ENCODE peak calls at places on chromosome 10, in four cellular contexts. U is gastrocnemius medialis, N is tibial nerve, K is suprapubic skin. V is an unnamed sample.
A peak's percentile ranks its signal among the peaks of the same experiment; 100 is the strongest.

GRCh38 chr10:118445535-118445934 is 103.4 kb upstream of the FAM204A start:
- DNase-seq in U (no peak), N (no peak), K (no peak), V (no peak)

GRCh38 chr10:51244739-51245138 is 170.5 kb downstream of the PRKG1 start:
- DNase-seq in U (no peak), N (no peak), K (no peak), V (no peak)

GRCh38 chr10:117444497-117445040 is 69.3 kb upstream of the PDZD8 start:
- DNase-seq in U (no peak), N (no peak), K (no peak), V (no peak)

GRCh38 chr10:28554952-28555351 is 22.0 kb downstream of the WAC start:
- DNase-seq in U (no peak), N (no peak), K (no peak), V (no peak)

GRCh38 chr10:89867964-89868363 is 166.6 kb downstream of the KIF20B start:
- DNase-seq in U (no peak), N (no peak), K (no peak), V (no peak)

GRCh38 chr10:62853710-62854109 is 37.5 kb upstream of the EGR2 start:
- DNase-seq in U (no peak), N (no peak), K (no peak), V (no peak)

GRCh38 chr10:48199580-48200377 is 74.7 kb downstream of the FRMPD2 start:
- DNase-seq in U (no peak), N (peak; percentile 24), K (no peak), V (no peak)

GRCh38 chr10:70679498-70679897 is 7.2 kb downstream of the ADAMTS14 start:
- DNase-seq in U (no peak), N (peak; percentile 35), K (no peak), V (no peak)

GRCh38 chr10:90028312-90028711 is 326.9 kb downstream of the KIF20B start:
- DNase-seq in U (no peak), N (no peak), K (no peak), V (no peak)

GRCh38 chr10:122171270-122171669 is 99.8 kb upstream of the BTBD16 start:
- DNase-seq in U (no peak), N (no peak), K (no peak), V (no peak)

GRCh38 chr10:87864497-87865059 is 1.2 kb downstream of the PTEN start:
- DNase-seq in U (no peak), N (no peak), K (no peak), V (no peak)

GRCh38 chr10:131107970-131108369 is 203.6 kb downstream of the TCERG1L start:
- DNase-seq in U (no peak), N (no peak), K (no peak), V (no peak)

GRCh38 chr10:77922551-77923179 is 3.9 kb downstream of the DLG5 start:
- DNase-seq in U (no peak), N (no peak), K (no peak), V (no peak)

GRCh38 chr10:77925795-77926565 is 575 bp downstream of the DLG5 start:
- DNase-seq in U (peak; percentile 67), N (peak; percentile 8), K (peak; percentile 85), V (peak; percentile 56)

GRCh38 chr10:77926566-77927342 is at the start of gene DLG5:
- DNase-seq in U (peak; percentile 43), N (peak; percentile 40), K (peak; percentile 85), V (peak; percentile 79)

GRCh38 chr10:77927343-77928256 is 1.0 kb upstream of the DLG5 start:
- DNase-seq in U (no peak), N (no peak), K (no peak), V (no peak)

DNA sequence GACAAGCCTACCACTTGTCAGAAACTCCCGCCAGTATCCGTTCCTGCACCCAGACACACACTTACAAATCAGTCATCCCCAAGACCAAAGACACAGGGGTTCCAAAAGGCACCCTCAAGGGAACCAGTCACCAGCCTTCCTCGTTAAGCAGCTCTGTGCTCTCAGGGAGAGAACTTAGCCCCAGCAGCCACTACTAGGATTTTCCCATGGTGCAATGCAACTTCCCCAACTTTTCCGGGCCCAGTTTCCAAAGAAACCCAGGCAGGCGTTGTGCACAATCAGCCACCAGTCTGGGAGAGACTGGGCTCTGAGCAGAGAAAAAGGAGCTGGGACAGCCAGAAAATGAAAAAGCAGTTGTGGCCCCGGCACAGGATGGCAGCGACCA is 1.2 kb downstream of the DLG5 start:
- DNase-seq in U (no peak), N (peak; percentile 32), K (no peak), V (peak; percentile 47)
- H3K36me3 ChIP-seq in U (no peaks in the 10 kb centered on the region), N (no peaks in the 10 kb centered on the region), K (no peaks in the 10 kb centered on the region), V (no peaks in the 10 kb centered on the region)

DNA sequence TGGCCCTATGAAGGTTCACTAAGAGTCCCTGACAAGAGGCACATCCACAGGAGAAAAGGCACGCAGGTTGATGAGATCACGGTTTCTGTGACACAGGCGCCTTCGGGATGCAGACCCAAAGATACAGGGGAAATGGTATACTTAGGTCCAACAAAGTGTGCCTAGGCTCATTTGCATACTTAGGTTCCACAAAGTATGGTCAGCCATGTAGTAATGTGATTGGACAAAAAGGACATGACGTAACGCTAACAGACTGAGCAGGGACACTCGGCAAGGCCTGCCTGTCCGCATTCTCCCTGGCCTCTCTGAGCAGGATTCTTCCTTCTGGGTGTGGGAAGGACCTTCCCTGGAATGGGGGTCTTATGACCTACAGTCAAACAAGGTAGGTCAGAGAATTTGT is 190.6 kb downstream of the CELF2 start:
- DNase-seq in U (no peak), N (no peak), K (no peak), V (no peak)
- H3K4me1 ChIP-seq in U (peaks cover 25% of the 10 kb centered on the region), N (peaks cover 83% of the 10 kb centered on the region), K (peaks cover 15% of the 10 kb centered on the region), V (no peaks in the 10 kb centered on the region)

DNA sequence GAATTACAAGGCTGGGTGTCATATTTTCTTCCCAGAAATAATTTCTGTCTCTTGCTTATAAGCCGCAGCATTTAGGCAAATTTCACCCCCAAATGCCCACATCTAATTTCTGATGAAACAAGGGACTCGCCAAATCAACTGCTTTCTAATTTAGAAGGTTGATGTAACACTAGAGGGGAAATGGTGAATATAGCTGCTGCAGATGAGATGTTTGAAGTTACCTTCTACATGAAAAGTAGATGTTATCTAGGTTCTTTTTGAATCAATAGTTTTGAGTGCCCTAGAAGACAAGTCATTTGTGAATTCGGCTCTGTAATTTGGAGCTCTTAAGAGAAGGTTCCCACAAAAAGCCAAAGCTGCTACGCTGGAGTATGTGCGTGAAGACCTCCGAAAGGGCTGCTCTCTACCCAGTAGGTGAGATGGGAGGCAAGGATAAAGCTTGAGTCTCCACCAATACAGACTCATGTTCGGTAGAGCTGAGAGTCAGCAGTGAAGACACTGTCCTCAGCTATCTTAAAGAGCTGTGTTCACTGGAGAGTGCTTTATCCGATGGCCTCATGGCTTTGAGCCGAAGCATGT is 99.5 kb downstream of the FANK1 start:
- DNase-seq in U (no peak), N (no peak), K (no peak), V (no peak)
- TF ChIP-seq POLR2A in U (no peak), N (no peak), K (no peak), V (no peak)

DNA sequence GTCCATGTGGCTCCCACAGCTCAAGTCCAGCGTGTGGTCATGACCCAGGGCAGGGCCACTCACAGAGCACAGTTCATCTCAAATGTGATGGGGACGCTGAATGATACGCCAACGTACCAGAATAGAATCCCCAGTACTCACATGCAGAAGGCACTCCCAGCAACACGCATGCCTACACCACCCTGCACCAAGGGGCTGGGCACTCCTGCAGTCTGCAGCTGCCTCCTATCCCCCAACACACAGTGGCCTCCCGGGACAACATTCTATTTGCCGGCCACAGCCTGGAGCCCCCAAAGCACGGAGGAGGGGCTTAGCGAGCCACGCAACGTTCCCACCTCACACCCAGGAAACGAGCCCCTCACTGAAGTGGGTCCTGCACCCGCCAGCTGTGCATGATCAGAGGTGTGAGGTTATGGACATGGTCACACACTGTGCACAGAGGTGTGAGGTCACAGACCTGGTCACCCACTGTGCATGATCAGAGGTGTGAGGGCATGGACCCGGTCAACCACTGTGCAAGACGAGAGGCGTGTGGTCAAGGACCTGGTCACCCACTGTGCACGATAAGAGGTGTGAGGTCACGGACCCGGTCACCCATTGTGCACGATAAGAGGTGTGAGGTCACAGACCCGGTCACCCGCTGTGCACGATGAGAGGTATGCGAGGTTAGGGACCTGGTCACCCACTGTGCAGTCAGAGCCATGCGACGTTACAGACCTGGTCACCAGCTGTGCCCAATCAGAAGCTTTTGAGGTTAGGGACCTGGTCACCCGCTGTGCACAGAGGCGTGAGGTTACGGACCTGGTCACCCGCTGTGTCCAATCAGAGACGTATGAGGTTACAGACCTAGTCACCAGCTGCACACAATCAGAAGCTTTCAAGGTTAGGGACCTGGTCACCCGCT is 182.8 kb downstream of the DIP2C start:
- DNase-seq in U (no peak), N (no peak), K (no peak), V (no peak)
- H3K36me3 ChIP-seq in U (no peaks in the 10 kb centered on the region), N (no peaks in the 10 kb centered on the region), K (no peaks in the 10 kb centered on the region), V (no peaks in the 10 kb centered on the region)

DNA sequence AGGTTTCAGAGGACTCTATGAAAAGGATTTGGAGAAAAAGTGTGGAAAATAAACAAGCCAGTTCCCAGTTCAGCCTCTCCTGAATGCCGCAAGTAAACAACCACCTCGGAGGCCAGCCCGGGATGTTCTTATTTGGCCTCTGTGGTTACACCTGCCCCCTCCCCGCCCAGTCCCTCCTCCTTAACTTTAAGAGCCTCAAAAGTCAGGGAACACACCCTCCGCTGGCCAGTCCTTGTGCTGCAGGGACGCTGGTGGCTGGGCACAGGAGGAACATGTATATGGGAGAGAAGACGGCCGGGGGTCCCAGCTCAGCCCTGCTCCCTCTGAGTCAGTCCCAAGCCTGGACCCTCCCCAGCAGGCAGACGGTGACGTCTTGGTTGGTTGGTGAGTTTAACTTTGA is 6.1 kb downstream of the CHST3 start:
- DNase-seq in U (peak; percentile 75), N (peak; percentile 49), K (no peak), V (no peak)
- H3K4me1 ChIP-seq in U (peaks cover 91% of the 10 kb centered on the region), N (peaks cover 97% of the 10 kb centered on the region), K (peaks cover 93% of the 10 kb centered on the region), V (peaks cover 12% of the 10 kb centered on the region)

GRCh38 chr10:93272884-93273675 is 199.4 kb downstream of the CYP26A1 start:
- DNase-seq in U (no peak), N (no peak), K (no peak), V (no peak)
- TF ChIP-seq POLR2A in U (no peak), N (no peak), K (no peak), V (no peak)

GRCh38 chr10:100927266-100927665 is 14.5 kb downstream of the SLF2 start:
- DNase-seq in U (no peak), N (no peak), K (no peak), V (no peak)
- H3K36me3 ChIP-seq in U (no peaks in the 10 kb centered on the region), N (peaks cover 4% of the 10 kb centered on the region), K (peaks cover 92% of the 10 kb centered on the region), V (no peaks in the 10 kb centered on the region)

GRCh38 chr10:110218627-110219026 is 11.2 kb downstream of the MXI1 start:
- DNase-seq in U (no peak), N (no peak), K (no peak), V (no peak)
- H3K4me1 ChIP-seq in U (peaks cover 9% of the 10 kb centered on the region), N (peaks cover 36% of the 10 kb centered on the region), K (peaks cover 53% of the 10 kb centered on the region), V (no peaks in the 10 kb centered on the region)